ENCODE peak calls at places on chromosomes 16 and 17, in five cellular contexts. E is stimulated activated effector memory CD8-positive, alpha-beta T cell treated with anti-CD3 and anti-CD28 coated beads, Interleukin-12 subunit alpha, Interleukin-12 subunit beta, amount 100 ng/mL, for 72 hours; D is gastroesophageal sphincter; G is left ventricle myocardium superior; A is pancreas. L is an unnamed sample.

GRCh38 chr17:56173958-56174357 is 20.7 kb downstream of the ANKFN1 start:
- ATAC-seq in E (no peak), D (no peak), G (peak; percentile 77), A (no peak), L (no peak)

GRCh38 chr16:1530883-1531637 is 2.4 kb upstream of the TMEM204 start:
- ATAC-seq in E (no peak), D (peak; percentile 44), G (peak; percentile 51), A (peak; percentile 6), L (no peak)

GRCh38 chr17:65290041-65290440 is 152.9 kb downstream of the RGS9 start:
- ATAC-seq in E (no peak), D (no peak), G (no peak), A (no peak), L (no peak)

GRCh38 chr17:59381716-59382570 is 50.5 kb downstream of the YPEL2 start:
- ATAC-seq in E (no peak), D (peak; percentile 26), G (peak; percentile 90), A (peak; percentile 94), L (no peak)

GRCh38 chr17:17151541-17151940 is 54.6 kb downstream of the PLD6 start:
- ATAC-seq in E (peak; percentile 9), D (peak; percentile 4), G (no peak), A (no peak), L (no peak)

GRCh38 chr17:75067856-75068255 is 19.9 kb upstream of the SLC16A5 start:
- ATAC-seq in E (peak; percentile 85), D (no peak), G (no peak), A (no peak), L (no peak)

GRCh38 chr17:19507673-19508326 is 25.9 kb upstream of the SLC47A1 start:
- ATAC-seq in E (peak; percentile 89), D (peak; percentile 91), G (peak; percentile 94), A (peak; percentile 84), L (peak; percentile 88)

GRCh38 chr17:897970-898619 is 81.5 kb downstream of the NXN start:
- ATAC-seq in E (no peak), D (no peak), G (no peak), A (no peak), L (no peak)

GRCh38 chr17:81387235-81388060 is 7.8 kb upstream of the BAHCC1 start:
- ATAC-seq in E (peak; percentile 71), D (peak; percentile 36), G (peak; percentile 46), A (peak; percentile 42), L (peak; percentile 57)

GRCh38 chr17:73841431-73842060 is 197.3 kb upstream of the SDK2 start:
- ATAC-seq in E (peak; percentile 69), D (no peak), G (peak; percentile 52), A (no peak), L (peak; percentile 40)

GRCh38 chr17:63983326-63983725 is 10.6 kb upstream of the SCN4A start:
- ATAC-seq in E (no peak), D (no peak), G (peak; percentile 60), A (peak; percentile 31), L (no peak)

GRCh38 chr16:50244504-50245416 is 21.6 kb upstream of the ADCY7 start:
- ATAC-seq in E (no peak), D (no peak), G (no peak), A (no peak), L (no peak)

L was measured in stimulated activated memory B cell treated with anti-CD40 and anti-IgM and Interleukin-4, amounts not matched to agents 10 μg/mL and 1 μg/mL and 100 μg/mL, for 72 hours.